ENCODE peak calls at places on chromosomes 5 and 9, in five cellular contexts. One of them, this sample, is unnamed. For H3K4me1 and H3K36me3, the result is how much of the 10 kb centered on the place peaks cover.

GRCh38 chr5:125052601-125053000 is 306.2 kb upstream of the ZNF608 start:
- DNase-seq in RWPE2: no peak
- DNase-seq in tibial nerve: no peak
- DNase-seq in HCT116: no peak
- DNase-seq in neural progenitor cell: no peak
- DNase-seq in this sample: no peak

GRCh38 chr5:5270958-5271605 is 131.0 kb downstream of the ADAMTS16 start:
- DNase-seq in HCT116: peak
- DNase-seq in RWPE2: peak
- DNase-seq in neural progenitor cell: peak
- DNase-seq in tibial nerve: peak
- DNase-seq in this sample: peak

GRCh38 chr5:8034852-8035251 is 165.9 kb downstream of the MTRR start:
- DNase-seq in RWPE2: no peak
- DNase-seq in tibial nerve: no peak
- DNase-seq in HCT116: no peak
- DNase-seq in neural progenitor cell: no peak
- DNase-seq in this sample: no peak

GRCh38 chr5:129906177-129906887 is 2.1 kb downstream of the CHSY3 start:
- DNase-seq in neural progenitor cell: peak
- DNase-seq in tibial nerve: no peak
- DNase-seq in RWPE2: no peak
- DNase-seq in HCT116: no peak
- DNase-seq in this sample: no peak

GRCh38 chr5:135977375-135977928 is 22.7 kb upstream of the LECT2 start:
- DNase-seq in HCT116: peak
- DNase-seq in RWPE2: no peak
- DNase-seq in tibial nerve: peak
- DNase-seq in neural progenitor cell: peak
- DNase-seq in this sample: no peak

GRCh38 chr9:112002131-112002846 is 105.7 kb downstream of the UGCG start:
- DNase-seq in RWPE2: no peak
- DNase-seq in neural progenitor cell: no peak
- DNase-seq in HCT116: no peak
- DNase-seq in tibial nerve: no peak
- DNase-seq in this sample: no peak

GRCh38 chr9:113609562-113610318 is 146.2 kb downstream of the RGS3 start:
- DNase-seq in neural progenitor cell: peak
- DNase-seq in RWPE2: no peak
- DNase-seq in tibial nerve: peak
- DNase-seq in HCT116: no peak
- DNase-seq in this sample: no peak

GRCh38 chr5:28286566-28286965 is 1248.2 kb upstream of the CDH9 start:
- DNase-seq in tibial nerve: no peak
- DNase-seq in neural progenitor cell: no peak
- DNase-seq in RWPE2: no peak
- DNase-seq in HCT116: no peak
- DNase-seq in this sample: no peak

GRCh38 chr5:63398346-63398745 is 563.9 kb downstream of the HTR1A start:
- DNase-seq in tibial nerve: no peak
- DNase-seq in RWPE2: no peak
- DNase-seq in HCT116: no peak
- DNase-seq in neural progenitor cell: no peak
- DNase-seq in this sample: no peak

GRCh38 chr5:179294891-179295777 is 50.1 kb downstream of the ADAMTS2 start:
- DNase-seq in neural progenitor cell: no peak
- DNase-seq in RWPE2: peak
- DNase-seq in tibial nerve: no peak
- DNase-seq in HCT116: no peak
- DNase-seq in this sample: no peak

GRCh38 chr5:136012041-136012804 is 16.6 kb upstream of the TGFBI start:
- DNase-seq in tibial nerve: no peak
- DNase-seq in RWPE2: no peak
- DNase-seq in neural progenitor cell: no peak
- DNase-seq in HCT116: no peak
- DNase-seq in this sample: no peak

GRCh38 chr9:81682797-81683196 is 6.5 kb downstream of the TLE1 start:
- DNase-seq in RWPE2: no peak
- DNase-seq in neural progenitor cell: no peak
- DNase-seq in HCT116: no peak
- DNase-seq in tibial nerve: no peak
- DNase-seq in this sample: no peak

GRCh38 chr5:76371955-76372319 is 31.1 kb upstream of the IQGAP2 start:
- DNase-seq in RWPE2: no peak
- DNase-seq in neural progenitor cell: no peak
- DNase-seq in tibial nerve: no peak
- DNase-seq in HCT116: no peak
- DNase-seq in this sample: no peak

DNA sequence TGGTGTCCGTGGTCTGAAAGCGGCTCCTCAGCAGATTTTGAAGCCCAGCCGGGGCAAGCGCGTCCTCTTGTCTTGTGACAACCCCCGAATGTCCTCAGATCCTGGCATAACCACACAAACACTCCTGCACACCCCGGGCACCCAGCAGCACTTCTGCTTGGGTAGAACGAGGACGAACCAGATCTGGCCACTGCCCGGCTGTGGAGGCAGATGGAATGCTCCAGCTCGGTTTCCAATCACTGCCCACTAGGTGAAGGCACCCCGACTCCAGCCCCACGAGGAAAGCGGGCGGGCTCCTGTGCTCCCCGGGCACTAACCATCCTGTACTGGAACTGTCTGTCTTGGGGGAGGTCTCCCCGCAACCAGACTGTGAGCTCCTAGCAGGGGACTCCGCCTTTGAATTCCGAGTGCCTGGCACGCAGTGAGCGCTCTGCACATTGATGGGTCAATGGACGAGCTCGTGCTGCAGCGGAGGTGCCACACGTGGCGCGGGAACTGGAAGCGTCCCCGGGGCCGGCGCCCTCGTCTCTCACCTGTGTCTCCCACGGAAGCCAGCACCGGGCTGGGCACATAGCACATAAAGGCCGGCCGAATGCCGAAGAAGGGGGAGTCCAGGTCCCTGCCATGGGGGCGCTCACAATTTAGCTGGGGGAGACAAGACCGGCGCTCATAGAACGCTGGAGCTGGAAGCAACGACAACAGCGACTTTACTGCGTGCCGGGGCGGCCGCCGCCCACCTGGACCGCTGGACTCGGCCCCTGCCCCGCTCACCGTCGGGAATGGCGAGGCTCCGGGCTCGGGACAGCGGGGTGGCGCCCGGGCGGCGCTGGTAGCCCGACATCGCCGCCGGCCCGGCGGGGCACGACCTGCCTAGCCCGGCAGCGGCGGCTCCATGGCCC is 608 bp downstream of the ENTR1 start:
- DNase-seq in neural progenitor cell: peak
- DNase-seq in tibial nerve: no peak
- DNase-seq in HCT116: no peak
- DNase-seq in RWPE2: peak
- DNase-seq in this sample: peak
- H3K4me1 ChIP-seq in neural progenitor cell: under half
- H3K4me1 ChIP-seq in tibial nerve: under half
- H3K4me1 ChIP-seq in HCT116: under half
- H3K4me1 ChIP-seq in RWPE2: under half
- H3K4me1 ChIP-seq in this sample: under half

GRCh38 chr9:136942112-136942880 is 2.2 kb downstream of the FBXW5 start:
- DNase-seq in neural progenitor cell: no peak
- DNase-seq in HCT116: no peak
- DNase-seq in tibial nerve: peak
- DNase-seq in RWPE2: peak
- DNase-seq in this sample: no peak
- H3K4me3 ChIP-seq in neural progenitor cell: no peak
- H3K4me3 ChIP-seq in HCT116: no peak
- H3K4me3 ChIP-seq in tibial nerve: no peak
- H3K4me3 ChIP-seq in RWPE2: no peak
- H3K4me3 ChIP-seq in this sample: no peak

GRCh38 chr5:83494102-83494620 is 22.6 kb downstream of the VCAN start:
- DNase-seq in neural progenitor cell: no peak
- DNase-seq in tibial nerve: no peak
- DNase-seq in RWPE2: no peak
- DNase-seq in HCT116: no peak
- DNase-seq in this sample: no peak
- H3K36me3 ChIP-seq in neural progenitor cell: under half
- H3K36me3 ChIP-seq in tibial nerve: under half
- H3K36me3 ChIP-seq in RWPE2: under half
- H3K36me3 ChIP-seq in HCT116: under half
- H3K36me3 ChIP-seq in this sample: half or more

GRCh38 chr5:14782591-14782990 is 89.0 kb downstream of the ANKH start:
- DNase-seq in HCT116: no peak
- DNase-seq in RWPE2: no peak
- DNase-seq in tibial nerve: no peak
- DNase-seq in neural progenitor cell: no peak
- DNase-seq in this sample: no peak
- H3K4me1 ChIP-seq in HCT116: under half
- H3K4me1 ChIP-seq in RWPE2: under half
- H3K4me1 ChIP-seq in tibial nerve: under half
- H3K4me1 ChIP-seq in neural progenitor cell: under half
- H3K4me1 ChIP-seq in this sample: under half

DNA sequence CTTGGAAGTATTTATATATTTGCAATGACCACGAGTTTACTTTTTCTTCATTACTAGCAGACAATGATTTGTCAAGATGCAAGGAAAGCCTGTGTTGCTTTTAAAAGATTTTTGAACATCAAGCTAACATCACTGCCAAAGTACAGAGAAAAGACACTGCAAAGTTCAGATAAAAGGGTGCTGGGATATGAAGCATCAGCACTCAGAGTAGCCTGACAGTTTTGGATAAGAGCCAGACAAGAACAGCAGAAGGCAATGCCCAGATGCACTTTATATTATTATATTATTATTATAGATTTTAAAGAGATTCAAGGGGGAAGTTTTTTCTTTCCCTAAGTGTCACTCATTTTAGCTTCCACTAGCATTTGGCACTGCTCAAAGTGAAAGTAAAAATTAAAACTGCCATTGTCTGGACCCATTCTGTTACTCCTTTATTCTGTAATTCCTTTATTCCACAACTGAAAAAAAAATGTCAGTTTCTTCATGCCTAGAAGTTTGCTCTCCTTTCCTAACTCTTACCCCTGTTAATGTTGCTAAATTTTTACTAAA is 240.6 kb downstream of the EFNA5 start:
- DNase-seq in HCT116: no peak
- DNase-seq in neural progenitor cell: no peak
- DNase-seq in RWPE2: no peak
- DNase-seq in tibial nerve: no peak
- DNase-seq in this sample: no peak
- H3K4me3 ChIP-seq in HCT116: no peak
- H3K4me3 ChIP-seq in neural progenitor cell: no peak
- H3K4me3 ChIP-seq in RWPE2: no peak
- H3K4me3 ChIP-seq in tibial nerve: no peak
- H3K4me3 ChIP-seq in this sample: no peak

GRCh38 chr5:884345-885126 is 8.1 kb downstream of the BRD9 start:
- DNase-seq in neural progenitor cell: no peak
- DNase-seq in tibial nerve: no peak
- DNase-seq in RWPE2: no peak
- DNase-seq in HCT116: no peak
- DNase-seq in this sample: no peak

GRCh38 chr5:886716-887325 is 5.8 kb downstream of the BRD9 start:
- DNase-seq in HCT116: no peak
- DNase-seq in tibial nerve: no peak
- DNase-seq in neural progenitor cell: no peak
- DNase-seq in RWPE2: no peak
- DNase-seq in this sample: no peak

GRCh38 chr5:885529-885928 is 7.1 kb downstream of the BRD9 start:
- DNase-seq in neural progenitor cell: no peak
- DNase-seq in RWPE2: no peak
- DNase-seq in tibial nerve: no peak
- DNase-seq in HCT116: no peak
- DNase-seq in this sample: no peak

GRCh38 chr5:885127-885442 is 7.5 kb downstream of the BRD9 start:
- DNase-seq in HCT116: no peak
- DNase-seq in RWPE2: peak
- DNase-seq in neural progenitor cell: no peak
- DNase-seq in tibial nerve: no peak
- DNase-seq in this sample: no peak

DNA sequence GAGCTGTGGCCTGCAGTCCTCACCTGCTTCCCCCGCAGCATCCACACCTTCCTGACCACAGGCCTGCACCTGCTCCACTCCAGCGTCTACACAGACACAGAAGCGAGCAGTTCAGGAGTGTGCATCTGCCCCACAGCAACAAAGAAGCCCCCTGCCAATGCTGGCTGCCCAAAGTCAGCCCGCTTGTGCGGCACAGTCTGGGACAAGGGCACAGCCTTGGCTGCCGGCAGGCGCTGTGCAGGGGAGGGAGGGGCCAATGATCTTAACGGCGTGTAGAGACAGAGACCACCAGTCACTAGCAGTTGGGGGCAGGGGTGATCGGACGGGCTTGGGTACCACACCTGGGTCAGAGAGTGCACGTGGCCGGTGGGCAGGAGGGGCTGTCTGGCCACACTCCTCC is 6.5 kb downstream of the BRD9 start:
- DNase-seq in HCT116: no peak
- DNase-seq in neural progenitor cell: no peak
- DNase-seq in RWPE2: no peak
- DNase-seq in tibial nerve: no peak
- DNase-seq in this sample: no peak
- H3K36me3 ChIP-seq in HCT116: half or more
- H3K36me3 ChIP-seq in neural progenitor cell: under half
- H3K36me3 ChIP-seq in RWPE2: half or more
- H3K36me3 ChIP-seq in tibial nerve: under half
- H3K36me3 ChIP-seq in this sample: half or more

GRCh38 chr5:127007522-127007921 is 22.8 kb downstream of the MARCHF3 start:
- DNase-seq in RWPE2: no peak
- DNase-seq in neural progenitor cell: no peak
- DNase-seq in HCT116: no peak
- DNase-seq in tibial nerve: no peak
- DNase-seq in this sample: no peak
- H3K4me1 ChIP-seq in RWPE2: under half
- H3K4me1 ChIP-seq in neural progenitor cell: under half
- H3K4me1 ChIP-seq in HCT116: under half
- H3K4me1 ChIP-seq in tibial nerve: under half
- H3K4me1 ChIP-seq in this sample: under half

GRCh38 chr5:132295505-132296411 is 1.6 kb downstream of the SLC22A4 start:
- DNase-seq in RWPE2: no peak
- DNase-seq in HCT116: no peak
- DNase-seq in tibial nerve: no peak
- DNase-seq in neural progenitor cell: no peak
- DNase-seq in this sample: no peak
- H3K4me3 ChIP-seq in RWPE2: peak
- H3K4me3 ChIP-seq in HCT116: peak
- H3K4me3 ChIP-seq in tibial nerve: peak
- H3K4me3 ChIP-seq in neural progenitor cell: no peak
- H3K4me3 ChIP-seq in this sample: peak

This sample was measured in SJSA1.